ENCODE peak calls at places on chromosomes 6 and 20, in ten cellular contexts. O is glutamatergic neuron; G is left cardiac atrium; J is AG20443; K is mesothelial cell of epicardium; Y is activated CD4-positive, alpha-beta T cell treated with anti-CD3 and anti-CD28 coated beads, Interleukin-2, amount 50 U/mL, for 1 hour; F is posterior cingulate gyrus; E is sigmoid colon; P is lung; L is activated CD8-positive, alpha-beta T cell treated with anti-CD3 and anti-CD28 coated beads for 36 hours. B is an unnamed sample.

GRCh38 chr6:150639823-150640331 is 40.2 kb downstream of the PLEKHG1 start:
- DNase-seq in O (no peak), G (no peak), J (no peak), K (no peak), Y (no peak), F (no peak), E (no peak), P (no peak), L (no peak), B (no peak)

GRCh38 chr20:33713865-33714367 is 6.2 kb downstream of the PXMP4 start:
- DNase-seq in O (no peak), G (no peak), J (no peak), K (no peak), Y (no peak), F (no peak), E (no peak), P (no peak), L (no peak), B (no peak)

GRCh38 chr20:56636701-56637100 is 7.6 kb downstream of the TFAP2C start:
- DNase-seq in O (no peak), G (no peak), J (peak), K (no peak), Y (no peak), F (no peak), E (no peak), P (no peak), L (no peak), B (no peak)

GRCh38 chr6:148538251-148539190 is 195.9 kb downstream of the SASH1 start:
- DNase-seq in O (no peak), G (no peak), J (peak), K (no peak), Y (no peak), F (no peak), E (no peak), P (no peak), L (no peak), B (no peak)

GRCh38 chr6:33896391-33897192 is 92.8 kb upstream of the MLN start:
- DNase-seq in O (no peak), G (no peak), J (peak), K (no peak), Y (no peak), F (no peak), E (no peak), P (no peak), L (no peak), B (no peak)

GRCh38 chr6:112086744-112087135 is 542 bp downstream of the TUBE1 start:
- DNase-seq in O (no peak), G (no peak), J (peak), K (no peak), Y (no peak), F (no peak), E (no peak), P (no peak), L (no peak), B (no peak)

GRCh38 chr6:149028767-149029405 is 282.1 kb downstream of the UST start:
- DNase-seq in O (peak), G (peak), J (peak), K (peak), Y (peak), F (no peak), E (peak), P (peak), L (peak), B (peak)

GRCh38 chr6:105384004-105384403 is 18.9 kb downstream of the PREP start:
- DNase-seq in O (no peak), G (no peak), J (no peak), K (no peak), Y (no peak), F (no peak), E (no peak), P (no peak), L (peak), B (no peak)

GRCh38 chr6:3751019-3751729 is at the start of gene PXDC1:
- DNase-seq in O (no peak), G (peak), J (no peak), K (peak), Y (peak), F (no peak), E (no peak), P (no peak), L (peak), B (no peak)

GRCh38 chr6:149305372-149305771 is 12.1 kb upstream of the TAB2 start:
- DNase-seq in O (no peak), G (no peak), J (no peak), K (no peak), Y (no peak), F (no peak), E (no peak), P (no peak), L (no peak), B (no peak)

GRCh38 chr20:46544576-46544975 is 5.9 kb downstream of the OCSTAMP start:
- DNase-seq in O (no peak), G (no peak), J (no peak), K (no peak), Y (no peak), F (no peak), E (no peak), P (no peak), L (no peak), B (no peak)

GRCh38 chr6:155371230-155371629 is 56.9 kb upstream of the TFB1M start:
- DNase-seq in O (no peak), G (no peak), J (no peak), K (no peak), Y (no peak), F (no peak), E (no peak), P (no peak), L (no peak), B (no peak)

GRCh38 chr20:13302647-13303425 is 81.8 kb downstream of the ISM1 start:
- DNase-seq in O (peak), G (no peak), J (peak), K (no peak), Y (peak), F (no peak), E (no peak), P (no peak), L (peak), B (no peak)

GRCh38 chr6:166570929-166571699 is 15.4 kb downstream of the RAMACL start:
- DNase-seq in O (no peak), G (no peak), J (no peak), K (no peak), Y (no peak), F (no peak), E (no peak), P (no peak), L (no peak), B (no peak)

GRCh38 chr6:6729971-6730370 is 141.5 kb downstream of the LY86 start:
- DNase-seq in O (no peak), G (no peak), J (no peak), K (no peak), Y (no peak), F (no peak), E (no peak), P (no peak), L (no peak), B (no peak)

GRCh38 chr6:102075539-102075938 is 682.0 kb downstream of the GRIK2 start:
- DNase-seq in O (no peak), G (no peak), J (no peak), K (no peak), Y (no peak), F (no peak), E (no peak), P (no peak), L (no peak), B (no peak)

GRCh38 chr6:17714177-17714576 is 7.5 kb upstream of the NUP153 start:
- DNase-seq in O (no peak), G (no peak), J (no peak), K (no peak), Y (no peak), F (no peak), E (no peak), P (no peak), L (no peak), B (no peak)

GRCh38 chr6:160678744-160679401 is 14.8 kb upstream of the LPA start:
- DNase-seq in O (peak), G (no peak), J (no peak), K (no peak), Y (no peak), F (no peak), E (no peak), P (no peak), L (no peak), B (no peak)

GRCh38 chr20:47493175-47493953 is 8.3 kb upstream of the NCOA3 start:
- DNase-seq in O (no peak), G (peak), J (peak), K (peak), Y (peak), F (peak), E (peak), P (peak), L (peak), B (peak)

GRCh38 chr6:154478021-154478651 is 32.3 kb downstream of the CNKSR3 start:
- DNase-seq in O (no peak), G (no peak), J (no peak), K (no peak), Y (no peak), F (peak), E (peak), P (peak), L (no peak), B (no peak)

GRCh38 chr20:18585134-18585533 is 2.7 kb upstream of the DTD1 start:
- DNase-seq in O (no peak), G (no peak), J (no peak), K (no peak), Y (no peak), F (no peak), E (no peak), P (no peak), L (no peak), B (no peak)

GRCh38 chr6:37099442-37099841 is 70.5 kb upstream of the PIM1 start:
- DNase-seq in O (no peak), G (no peak), J (no peak), K (no peak), Y (no peak), F (no peak), E (no peak), P (no peak), L (no peak), B (no peak)

GRCh38 chr6:96789871-96790270 is 47.4 kb downstream of the GPR63 start:
- DNase-seq in O (no peak), G (no peak), J (no peak), K (no peak), Y (no peak), F (no peak), E (no peak), P (no peak), L (no peak), B (no peak)

GRCh38 chr20:2602746-2603145 is 49.7 kb upstream of the NOP56 start:
- DNase-seq in O (no peak), G (no peak), J (no peak), K (no peak), Y (no peak), F (no peak), E (no peak), P (no peak), L (no peak), B (no peak)

GRCh38 chr6:159683722-159684304 is 9.2 kb downstream of the SOD2 start:
- DNase-seq in O (no peak), G (no peak), J (no peak), K (no peak), Y (no peak), F (no peak), E (no peak), P (no peak), L (no peak), B (no peak)

GRCh38 chr20:10171864-10172751 is 46.5 kb upstream of the SNAP25 start:
- DNase-seq in O (peak), G (peak), J (peak), K (peak), Y (no peak), F (peak), E (peak), P (no peak), L (peak), B (peak)

GRCh38 chr6:136549359-136550044 is 720 bp downstream of the MAP7 start:
- DNase-seq in O (peak), G (no peak), J (peak), K (peak), Y (no peak), F (peak), E (no peak), P (peak), L (no peak), B (peak)

GRCh38 chr20:36092424-36093024 is 62.0 kb upstream of the EPB41L1 start:
- DNase-seq in O (peak), G (peak), J (peak), K (peak), Y (no peak), F (peak), E (no peak), P (no peak), L (peak), B (no peak)

GRCh38 chr6:3960754-3961361 is 111.7 kb downstream of the FAM50B start:
- DNase-seq in O (no peak), G (no peak), J (peak), K (no peak), Y (no peak), F (no peak), E (no peak), P (no peak), L (no peak), B (no peak)

GRCh38 chr6:84422380-84422968 is 195.0 kb upstream of the CEP162 start:
- DNase-seq in O (peak), G (peak), J (no peak), K (peak), Y (no peak), F (no peak), E (no peak), P (peak), L (peak), B (no peak)

GRCh38 chr20:4087923-4088322 is 72.6 kb upstream of the RNF24 start:
- DNase-seq in O (no peak), G (no peak), J (no peak), K (no peak), Y (no peak), F (no peak), E (no peak), P (no peak), L (no peak), B (no peak)

GRCh38 chr6:67300430-67301040 is 1334.5 kb upstream of the ADGRB3 start:
- DNase-seq in O (no peak), G (peak), J (no peak), K (no peak), Y (no peak), F (no peak), E (no peak), P (no peak), L (no peak), B (no peak)

GRCh38 chr20:57531986-57532566 is 7.1 kb upstream of the CTCFL start:
- DNase-seq in O (no peak), G (no peak), J (no peak), K (no peak), Y (no peak), F (no peak), E (peak), P (no peak), L (no peak), B (no peak)

GRCh38 chr6:43335469-43335868 is 26.8 kb upstream of the CRIP3 start:
- DNase-seq in O (no peak), G (no peak), J (no peak), K (no peak), Y (no peak), F (no peak), E (no peak), P (no peak), L (no peak), B (no peak)

GRCh38 chr6:110102411-110102810 is 77.1 kb downstream of the WASF1 start:
- DNase-seq in O (no peak), G (no peak), J (no peak), K (no peak), Y (no peak), F (no peak), E (no peak), P (no peak), L (no peak), B (no peak)

GRCh38 chr6:151804585-151805285 is 2.7 kb upstream of the ESR1 start:
- DNase-seq in O (no peak), G (no peak), J (no peak), K (no peak), Y (no peak), F (no peak), E (no peak), P (no peak), L (no peak), B (no peak)